ENCODE peak calls at places on chromosome 9, in six cellular contexts. Q is fibroblast of mammary gland, H is endothelial cell, Y is prostate gland, X is mucosa of descending colon, S is nephron progenitor cell. L is an unnamed sample.

GRCh38 chr9:2125909-2126308 is 110.8 kb downstream of the SMARCA2 start:
- DNase-seq in Y (no peak), H (no peak), S (no peak), Q (peak), X (no peak), L (no peak)

GRCh38 chr9:73093740-73094379 is 57.8 kb upstream of the ANXA1 start:
- DNase-seq in S (no peak), H (no peak), Y (no peak), Q (peak), X (no peak), L (peak)

GRCh38 chr9:221989-222776 is 7.5 kb downstream of the DOCK8 start:
- DNase-seq in X (no peak), S (no peak), Q (no peak), Y (no peak), H (no peak), L (no peak)

GRCh38 chr9:86792136-86792535 is 155.2 kb downstream of the GAS1 start:
- DNase-seq in H (no peak), S (no peak), X (no peak), Y (no peak), Q (peak), L (no peak)

GRCh38 chr9:136525841-136526499 is 19.9 kb downstream of the NOTCH1 start:
- DNase-seq in Y (no peak), H (no peak), Q (no peak), S (peak), X (peak), L (no peak)

GRCh38 chr9:124222918-124223720 is 34.6 kb upstream of the NEK6 start:
- DNase-seq in S (no peak), Y (peak), Q (peak), H (no peak), X (peak), L (peak)

GRCh38 chr9:121581775-121582600 is 69.4 kb upstream of the DAB2IP start:
- DNase-seq in Q (no peak), S (peak), Y (no peak), X (no peak), H (no peak), L (no peak)

GRCh38 chr9:124213396-124213795 is 44.4 kb upstream of the NEK6 start:
- DNase-seq in Y (no peak), X (no peak), S (no peak), H (no peak), Q (no peak), L (no peak)

GRCh38 chr9:130453487-130453886 is 8.7 kb downstream of the ASS1 start:
- DNase-seq in X (peak), Q (peak), H (no peak), Y (no peak), S (no peak), L (peak)

GRCh38 chr9:117719161-117719560 is 15.0 kb downstream of the TLR4 start:
- DNase-seq in Y (no peak), Q (no peak), X (no peak), S (no peak), H (no peak), L (no peak)

GRCh38 chr9:35726876-35727438 is 5.0 kb downstream of the TLN1 start:
- DNase-seq in S (no peak), X (peak), Q (peak), Y (no peak), H (no peak), L (peak)

GRCh38 chr9:32500768-32501167 is 25.2 kb downstream of the RIGI start:
- DNase-seq in S (no peak), Y (no peak), X (no peak), Q (peak), H (no peak), L (no peak)

DNA sequence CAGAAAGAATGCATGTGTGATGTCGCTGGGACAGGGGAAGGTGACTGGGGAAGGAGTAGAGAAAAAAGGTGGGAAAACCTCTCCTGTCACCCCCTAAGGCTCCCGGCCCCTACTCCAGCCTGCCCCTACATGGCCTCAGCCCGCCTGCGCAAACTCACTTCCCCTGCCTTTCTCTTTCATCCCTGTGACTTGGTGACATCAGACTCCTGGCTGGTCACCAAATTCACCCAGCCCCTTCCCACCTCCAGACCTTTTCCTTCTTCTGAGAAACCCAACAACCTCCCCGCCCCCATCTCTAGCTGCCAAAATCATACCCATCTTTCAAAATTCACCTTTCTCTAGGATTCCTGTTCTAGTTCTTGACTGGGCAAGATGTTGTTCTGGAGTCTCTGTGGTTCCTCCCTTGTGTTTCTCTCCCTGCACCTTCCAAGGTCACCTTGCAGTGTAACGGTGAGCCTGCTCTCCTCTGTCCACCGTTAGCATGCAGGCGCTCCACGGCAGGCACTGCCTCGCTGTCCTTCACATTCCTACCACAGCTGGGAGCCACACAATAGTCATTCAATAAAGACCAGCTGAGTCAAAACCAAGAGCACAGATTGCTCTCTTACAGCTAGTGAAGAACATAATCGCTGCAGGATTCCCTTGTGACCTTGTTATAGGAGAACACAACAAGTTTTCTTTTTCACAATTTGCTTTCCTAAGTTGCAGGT is 134.5 kb downstream of the FANCC start:
- DNase-seq in S (no peak), H (peak), Q (no peak), X (no peak), Y (no peak), L (no peak)
- TF ChIP-seq CTCF in S (peak), H (peak), Q (no peak), X (no peak), Y (no peak), L (peak)

DNA sequence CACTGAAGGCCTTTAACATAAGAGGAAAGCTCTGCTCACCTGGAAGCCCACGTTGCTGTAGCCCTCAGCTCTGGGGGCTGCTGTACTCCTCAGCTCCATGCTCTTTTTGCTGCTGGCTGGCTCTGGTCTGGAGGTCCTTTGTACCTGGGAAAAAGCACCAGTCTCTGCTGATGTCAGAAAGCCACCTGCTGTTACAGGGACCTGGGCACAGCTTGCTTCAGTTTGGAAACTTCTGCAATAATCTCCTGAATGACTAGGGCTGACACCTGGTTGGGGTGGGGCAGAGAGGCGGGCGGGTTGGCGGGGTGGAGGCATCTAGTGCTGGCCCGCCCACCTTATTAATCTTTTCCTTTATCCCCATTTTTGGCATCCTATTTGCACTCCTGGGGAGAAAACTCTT is at the start of gene SLC28A3:
- DNase-seq in S (no peak), Q (no peak), Y (no peak), X (peak), H (no peak), L (no peak)
- TF ChIP-seq CTCF in S (no peak), Q (no peak), Y (no peak), X (no peak), H (no peak), L (no peak)

GRCh38 chr9:127216210-127216887 is 48.2 kb upstream of the GARNL3 start:
- DNase-seq in X (no peak), S (no peak), Y (no peak), H (no peak), Q (no peak), L (no peak)

GRCh38 chr9:127221695-127222094 is 42.9 kb upstream of the GARNL3 start:
- DNase-seq in Q (no peak), H (no peak), Y (no peak), X (no peak), S (no peak), L (no peak)

GRCh38 chr9:127219533-127219932 is 45.0 kb upstream of the GARNL3 start:
- DNase-seq in H (no peak), Y (no peak), S (no peak), X (no peak), Q (no peak), L (no peak)

GRCh38 chr9:127216888-127217217 is 47.7 kb upstream of the GARNL3 start:
- DNase-seq in S (no peak), X (no peak), H (no peak), Y (no peak), Q (no peak), L (no peak)

GRCh38 chr9:127218818-127219217 is 45.8 kb upstream of the GARNL3 start:
- DNase-seq in Q (no peak), H (no peak), Y (no peak), S (no peak), X (no peak), L (no peak)
- TF ChIP-seq CTCF in Q (no peak), H (no peak), Y (no peak), S (no peak), X (no peak), L (no peak)

GRCh38 chr9:36861528-36862205 is 172.4 kb downstream of the PAX5 start:
- DNase-seq in S (no peak), X (no peak), H (no peak), Y (no peak), Q (no peak), L (no peak)

GRCh38 chr9:36864491-36865410 is 169.3 kb downstream of the PAX5 start:
- DNase-seq in Y (no peak), Q (no peak), S (peak), H (no peak), X (no peak), L (no peak)

GRCh38 chr9:36865731-36866635 is 168.1 kb downstream of the PAX5 start:
- DNase-seq in Q (no peak), Y (no peak), X (no peak), S (no peak), H (no peak), L (no peak)

GRCh38 chr9:36858805-36859375 is 175.2 kb downstream of the PAX5 start:
- DNase-seq in Y (peak), Q (no peak), X (no peak), H (no peak), S (peak), L (no peak)

DNA sequence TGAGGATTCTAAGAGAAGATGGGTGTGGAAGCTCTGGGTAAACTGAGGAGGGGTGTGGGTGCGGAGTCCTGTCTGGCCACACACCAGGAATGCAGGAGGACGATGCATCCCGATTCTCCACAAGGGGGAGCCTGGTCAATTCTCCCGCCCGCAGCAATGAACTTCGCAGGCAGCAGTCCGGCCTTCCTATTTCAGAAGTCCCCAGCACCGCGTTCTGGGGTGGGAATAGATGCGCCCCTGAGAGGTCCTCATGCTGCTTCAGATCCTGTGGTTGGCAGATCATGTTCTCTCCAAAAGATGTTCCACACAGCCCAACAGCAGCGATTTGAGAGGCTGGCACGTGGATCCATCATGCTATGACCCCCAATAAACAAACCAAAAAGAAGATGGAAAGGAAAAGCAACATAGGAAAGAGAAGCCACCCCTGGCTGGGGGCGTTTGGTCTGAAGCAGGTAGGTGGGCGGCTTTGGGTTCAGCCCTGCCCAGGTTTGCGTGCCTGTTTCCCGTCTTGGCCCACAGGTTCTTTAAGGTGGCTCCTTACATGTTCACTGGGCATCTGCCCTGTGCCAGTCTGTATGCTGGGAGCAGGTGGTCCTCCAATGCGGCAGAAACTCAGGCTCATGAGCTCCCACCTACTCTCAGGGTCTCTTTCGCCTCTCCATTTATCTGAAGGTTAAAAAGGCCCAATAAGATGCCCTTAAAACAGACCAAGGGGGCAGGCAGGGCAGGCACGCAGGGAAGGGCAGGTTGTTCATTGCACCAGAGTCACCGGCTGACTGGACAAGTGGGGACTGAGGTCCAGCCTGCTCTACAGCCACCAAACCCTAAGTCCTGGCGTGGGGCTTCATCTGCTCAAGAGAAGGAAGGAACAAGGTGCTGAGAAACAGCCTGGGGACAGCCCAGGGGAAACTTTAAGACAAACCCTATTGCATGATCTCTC is 171.6 kb downstream of the PAX5 start:
- DNase-seq in X (peak), H (peak), Y (no peak), S (peak), Q (peak), L (peak)
- TF ChIP-seq CTCF in X (peak), H (peak), Y (peak), S (peak), Q (peak), L (peak)

GRCh38 chr9:98146101-98146991 is 27.3 kb upstream of the TRIM14 start:
- DNase-seq in Y (peak), S (peak), Q (peak), H (no peak), X (peak), L (peak)
- TF ChIP-seq CTCF in Y (no peak), S (no peak), Q (no peak), H (no peak), X (no peak), L (no peak)

DNA sequence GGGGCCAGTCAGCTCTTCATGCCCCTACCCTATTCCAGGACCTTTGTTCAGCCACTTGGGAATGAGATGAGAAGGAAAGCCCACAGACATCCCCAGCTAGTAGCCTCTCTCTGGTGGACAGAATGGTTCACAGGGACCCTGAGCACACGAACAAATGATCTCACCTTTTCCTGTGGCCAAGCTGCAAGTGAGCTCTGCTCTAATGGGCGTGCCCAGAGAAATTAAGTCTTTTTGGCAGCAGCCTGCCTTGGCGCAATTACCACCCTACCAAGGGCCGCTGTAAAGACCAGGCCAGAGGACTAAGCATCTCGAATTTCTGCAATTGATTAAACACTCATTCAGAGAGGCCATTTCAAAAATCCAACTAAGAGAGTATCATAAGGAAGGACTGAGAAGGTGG is 56.0 kb downstream of the WHRN start:
- DNase-seq in Q (no peak), X (no peak), Y (no peak), H (no peak), S (no peak), L (no peak)
- TF ChIP-seq CTCF in Q (no peak), X (no peak), Y (no peak), H (no peak), S (no peak), L (no peak)

GRCh38 chr9:133830310-133830709 is 92.2 kb upstream of the SARDH start:
- DNase-seq in Y (no peak), Q (peak), S (no peak), X (no peak), H (no peak), L (no peak)
- TF ChIP-seq CTCF in Y (no peak), Q (no peak), S (no peak), X (no peak), H (no peak), L (no peak)

DNA sequence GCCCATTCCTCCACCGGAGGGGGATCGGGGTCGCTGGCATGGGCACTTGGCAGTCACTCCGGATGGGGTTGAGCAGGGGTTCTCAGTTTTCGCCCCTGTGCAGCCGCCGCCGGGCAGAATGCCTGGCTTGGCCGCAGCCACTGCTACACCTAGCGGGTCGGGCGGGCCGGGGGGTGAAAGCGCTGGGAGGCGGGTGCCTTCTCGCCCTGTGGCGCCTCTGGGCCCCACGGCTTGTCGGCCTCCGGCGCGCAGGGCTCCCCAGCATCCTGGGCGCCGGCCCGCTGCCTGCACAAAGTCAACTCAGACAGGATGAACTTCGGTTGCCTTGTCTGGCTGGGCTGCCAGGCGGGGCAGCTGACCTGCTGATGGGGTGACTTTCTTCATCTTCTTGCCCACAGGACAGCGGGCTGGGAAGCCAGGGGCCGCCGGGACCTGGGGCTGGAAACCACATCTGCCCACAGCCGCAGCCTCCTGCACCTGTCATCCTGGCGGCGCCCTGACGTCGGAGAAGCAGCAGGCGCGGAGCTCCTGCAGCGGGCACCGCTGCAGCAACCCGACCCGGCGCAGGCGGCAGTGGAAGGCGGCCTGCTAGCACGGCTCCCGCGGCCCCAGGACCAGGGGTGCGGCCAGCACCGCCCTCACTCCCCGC is 1.2 kb upstream of the ANKRD18A start:
- DNase-seq in S (peak), Y (peak), X (peak), Q (no peak), H (peak), L (no peak)
- TF ChIP-seq CTCF in S (no peak), Y (no peak), X (no peak), Q (no peak), H (no peak), L (no peak)

L was measured in fibroblast of the aortic adventitia.